ENCODE peak calls at places on chromosomes 7 and 10, in six cellular contexts. Z, L, R, M, I and E are unnamed samples.

GRCh38 chr7:3164363-3164762 is 120.7 kb upstream of the CARD11 start:
- DNase-seq in I (no peak), R (no peak), Z (no peak), L (peak; percentile 33), M (no peak), E (no peak)

GRCh38 chr7:140005754-140006503 is 56.8 kb downstream of the PARP12 start:
- DNase-seq in Z (no peak), R (peak; percentile 56), L (no peak), M (peak; percentile 48), I (no peak), E (no peak)

GRCh38 chr7:923108-924041 is 31.1 kb downstream of the ADAP1 start:
- DNase-seq in L (no peak), Z (peak; percentile 97), R (peak; percentile 36), I (peak; percentile 91), M (no peak), E (peak; percentile 84)

GRCh38 chr10:71462642-71462935 is 65.9 kb downstream of the CDH23 start:
- DNase-seq in I (no peak), L (no peak), Z (no peak), M (no peak), R (no peak), E (no peak)

GRCh38 chr10:131199646-131200045 is 111.9 kb downstream of the TCERG1L start:
- DNase-seq in I (no peak), L (no peak), R (no peak), Z (no peak), M (no peak), E (no peak)

GRCh38 chr7:2939193-2939885 is 95.2 kb upstream of the GNA12 start:
- DNase-seq in M (no peak), I (no peak), R (no peak), L (no peak), Z (no peak), E (no peak)

GRCh38 chr7:151254851-151255250 is 6.4 kb upstream of the SMARCD3 start:
- DNase-seq in M (no peak), Z (no peak), R (no peak), L (no peak), I (no peak), E (no peak)

GRCh38 chr10:107280293-107280692 is 115.8 kb upstream of the SORCS1 start:
- DNase-seq in M (no peak), R (no peak), I (no peak), Z (no peak), L (no peak), E (no peak)

GRCh38 chr10:31034041-31034918 is 2.6 kb upstream of the ZNF438 start:
- DNase-seq in Z (no peak), L (no peak), R (peak; percentile 93), M (no peak), I (no peak), E (no peak)

GRCh38 chr7:17239683-17240521 is 58.5 kb upstream of the AHR start:
- DNase-seq in I (no peak), R (peak; percentile 55), Z (no peak), M (peak; percentile 7), L (no peak), E (no peak)

GRCh38 chr7:82789883-82790609 is 346.5 kb upstream of the CACNA2D1 start:
- DNase-seq in Z (no peak), R (peak; percentile 76), I (no peak), L (no peak), M (no peak), E (no peak)

GRCh38 chr7:151368136-151368571 is 26.5 kb downstream of the NUB1 start:
- DNase-seq in I (peak; percentile 76), R (peak; percentile 78), L (peak; percentile 73), Z (peak; percentile 69), M (peak; percentile 48), E (no peak)

GRCh38 chr10:132293416-132294195 is 14.1 kb downstream of the STK32C start:
- DNase-seq in M (no peak), Z (no peak), R (no peak), L (no peak), I (no peak), E (no peak)

GRCh38 chr7:40916811-40917210 is 782.0 kb downstream of the SUGCT start:
- DNase-seq in M (no peak), I (no peak), Z (no peak), R (peak; percentile 13), L (no peak), E (no peak)

GRCh38 chr10:122078326-122078725 is 89.4 kb downstream of the TACC2 start:
- DNase-seq in L (no peak), M (no peak), Z (no peak), I (no peak), R (no peak), E (no peak)

GRCh38 chr7:43454936-43455518 is 127.9 kb upstream of the STK17A start:
- DNase-seq in Z (no peak), I (no peak), R (peak; percentile 61), L (no peak), M (peak; percentile 19), E (no peak)

GRCh38 chr10:124600051-124600880 is 138.6 kb downstream of the LHPP start:
- DNase-seq in I (no peak), R (no peak), Z (no peak), M (no peak), L (no peak), E (no peak)